ENCODE peak calls at places on chromosomes 1 and 21, in eight cellular contexts. P, O, J, Q, L, U, A and X are unnamed samples. For H3K4me1, the result is how much of the 10 kb centered on the place peaks cover.

GRCh38 chr1:220224611-220225124 is 47.6 kb downstream of the RAB3GAP2 start:
- DNase-seq in L (no peak), Q (no peak), J (no peak), A (no peak), O (no peak), U (no peak), P (no peak), X (no peak)

GRCh38 chr21:31218830-31219608 is 125.0 kb downstream of the TIAM1 start:
- DNase-seq in O (peak), U (peak), Q (peak), A (no peak), P (peak), J (peak), L (peak), X (no peak)

GRCh38 chr1:41192456-41193188 is 49.5 kb downstream of the SCMH1 start:
- DNase-seq in A (no peak), L (no peak), Q (no peak), U (no peak), P (no peak), J (no peak), O (no peak), X (no peak)

GRCh38 chr21:37060296-37060695 is 12.6 kb downstream of the PIGP start:
- DNase-seq in Q (peak), O (peak), L (peak), A (peak), U (no peak), P (peak), J (peak), X (no peak)

GRCh38 chr1:243738020-243738419 is 112.0 kb downstream of the AKT3 start:
- DNase-seq in U (no peak), J (no peak), A (no peak), P (no peak), Q (no peak), L (no peak), O (no peak), X (no peak)

GRCh38 chr1:24632776-24633175 is 10.3 kb upstream of the SRRM1 start:
- DNase-seq in P (no peak), L (no peak), A (no peak), O (no peak), U (no peak), Q (no peak), J (no peak), X (no peak)

GRCh38 chr1:161159087-161159914 is at the start of gene USP21:
- DNase-seq in P (peak), J (peak), L (peak), O (peak), Q (peak), U (peak), A (peak), X (peak)

GRCh38 chr1:162088281-162088969 is 18.9 kb downstream of the NOS1AP start:
- DNase-seq in L (no peak), O (no peak), U (no peak), J (peak), P (peak), Q (no peak), A (no peak), X (no peak)

GRCh38 chr1:202010042-202011015 is at the start of gene ELF3:
- DNase-seq in L (peak), Q (no peak), A (peak), P (peak), U (no peak), J (peak), O (peak), X (peak)

GRCh38 chr1:9476790-9477463 is 62.3 kb upstream of the SLC25A33 start:
- DNase-seq in O (peak), J (peak), L (no peak), Q (peak), U (no peak), A (no peak), P (no peak), X (no peak)

GRCh38 chr1:218828125-218828650 is 345.5 kb upstream of the LYPLAL1 start:
- DNase-seq in Q (no peak), P (no peak), A (no peak), J (peak), L (no peak), O (no peak), U (no peak), X (no peak)

GRCh38 chr1:4880621-4881020 is 226.2 kb downstream of the AJAP1 start:
- DNase-seq in L (no peak), Q (no peak), P (no peak), A (no peak), U (no peak), J (no peak), O (no peak), X (no peak)

GRCh38 chr1:108107658-108108057 is 92.5 kb downstream of the SLC25A24 start:
- DNase-seq in Q (peak), P (no peak), A (no peak), O (peak), U (no peak), L (no peak), J (peak), X (no peak)

GRCh38 chr1:230632273-230632873 is 9.9 kb upstream of the COG2 start:
- DNase-seq in U (no peak), O (peak), L (peak), J (peak), Q (peak), A (peak), P (peak), X (no peak)

DNA sequence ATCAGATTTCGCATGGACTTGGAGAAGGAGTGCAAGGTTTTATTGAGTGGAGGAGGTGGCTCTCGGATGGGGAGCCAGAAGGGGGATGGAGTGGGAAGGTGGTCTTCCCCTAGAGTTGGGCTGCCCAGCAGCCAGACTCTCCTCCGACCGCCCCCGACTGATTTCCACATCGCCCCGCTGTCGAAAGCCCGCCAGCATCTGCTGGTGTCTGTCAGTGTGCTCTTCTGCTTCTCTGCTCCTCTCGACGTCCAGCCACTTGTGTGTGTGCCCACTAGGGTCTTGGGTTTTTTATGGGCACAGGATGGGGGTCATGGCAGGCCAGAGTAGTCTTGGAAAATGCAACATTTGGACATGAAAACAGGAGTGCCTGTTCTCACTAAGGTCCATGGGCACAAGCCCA is 40.1 kb downstream of the EVA1C start:
- DNase-seq in J (no peak), L (no peak), O (no peak), P (no peak), U (no peak), A (no peak), Q (no peak), X (no peak)
- H3K4me1 ChIP-seq in J (under half), L (under half), O (under half), P (under half), U (under half), A (under half), Q (under half), X (under half)

GRCh38 chr1:16006552-16007485 is 2.8 kb downstream of the SRARP start:
- DNase-seq in U (no peak), A (peak), L (no peak), O (peak), Q (peak), P (no peak), J (peak), X (peak)
- TF ChIP-seq CTCF in U (no peak), A (peak), L (peak), O (peak), Q (peak), P (peak), J (peak), X (no peak)

GRCh38 chr1:244860914-244861610 is 3.3 kb downstream of the HNRNPU start:
- DNase-seq in J (peak), P (no peak), U (no peak), A (no peak), O (no peak), L (no peak), Q (no peak), X (no peak)

GRCh38 chr1:244862354-244862698 is 2.0 kb downstream of the HNRNPU start:
- DNase-seq in L (no peak), Q (peak), J (no peak), U (no peak), O (peak), A (peak), P (no peak), X (no peak)

GRCh38 chr1:244860078-244860477 is 4.3 kb downstream of the HNRNPU start:
- DNase-seq in J (no peak), L (no peak), U (no peak), Q (no peak), O (no peak), A (no peak), P (no peak), X (no peak)

GRCh38 chr1:244862699-244863490 is 1.4 kb downstream of the HNRNPU start:
- DNase-seq in U (peak), Q (peak), O (peak), A (peak), L (peak), J (peak), P (peak), X (peak)

GRCh38 chr1:244861683-244862082 is 2.7 kb downstream of the HNRNPU start:
- DNase-seq in P (no peak), L (peak), Q (no peak), A (no peak), J (no peak), O (no peak), U (no peak), X (no peak)
- H3K4me1 ChIP-seq in P (under half), L (under half), Q (under half), A (half or more), J (under half), O (under half), U (half or more), X (under half)

GRCh38 chr1:93620841-93621210 is 60.8 kb downstream of the BCAR3 start:
- DNase-seq in O (peak), U (no peak), P (peak), L (no peak), J (peak), Q (peak), A (no peak), X (no peak)
- TF ChIP-seq CTCF in O (peak), U (no peak), P (no peak), L (no peak), J (no peak), Q (no peak), A (no peak), X (no peak)

GRCh38 chr1:16146888-16147614 is 8.8 kb downstream of the EPHA2 start:
- DNase-seq in L (no peak), P (no peak), O (no peak), J (peak), A (no peak), Q (no peak), U (no peak), X (no peak)

GRCh38 chr1:16147615-16147926 is 8.3 kb downstream of the EPHA2 start:
- DNase-seq in O (no peak), P (no peak), J (no peak), L (no peak), Q (no peak), A (no peak), U (no peak), X (no peak)

GRCh38 chr1:16145030-16145987 is 10.6 kb downstream of the EPHA2 start:
- DNase-seq in L (peak), A (no peak), U (no peak), Q (peak), J (peak), P (peak), O (peak), X (peak)

GRCh38 chr1:16144325-16145029 is 11.4 kb downstream of the EPHA2 start:
- DNase-seq in P (no peak), L (no peak), A (no peak), U (no peak), Q (peak), O (no peak), J (no peak), X (no peak)

GRCh38 chr1:16145988-16146887 is 9.6 kb downstream of the EPHA2 start:
- DNase-seq in P (peak), Q (peak), L (peak), J (peak), O (peak), U (no peak), A (no peak), X (peak)
- H3K4me1 ChIP-seq in P (under half), Q (half or more), L (half or more), J (half or more), O (half or more), U (under half), A (under half), X (half or more)

DNA sequence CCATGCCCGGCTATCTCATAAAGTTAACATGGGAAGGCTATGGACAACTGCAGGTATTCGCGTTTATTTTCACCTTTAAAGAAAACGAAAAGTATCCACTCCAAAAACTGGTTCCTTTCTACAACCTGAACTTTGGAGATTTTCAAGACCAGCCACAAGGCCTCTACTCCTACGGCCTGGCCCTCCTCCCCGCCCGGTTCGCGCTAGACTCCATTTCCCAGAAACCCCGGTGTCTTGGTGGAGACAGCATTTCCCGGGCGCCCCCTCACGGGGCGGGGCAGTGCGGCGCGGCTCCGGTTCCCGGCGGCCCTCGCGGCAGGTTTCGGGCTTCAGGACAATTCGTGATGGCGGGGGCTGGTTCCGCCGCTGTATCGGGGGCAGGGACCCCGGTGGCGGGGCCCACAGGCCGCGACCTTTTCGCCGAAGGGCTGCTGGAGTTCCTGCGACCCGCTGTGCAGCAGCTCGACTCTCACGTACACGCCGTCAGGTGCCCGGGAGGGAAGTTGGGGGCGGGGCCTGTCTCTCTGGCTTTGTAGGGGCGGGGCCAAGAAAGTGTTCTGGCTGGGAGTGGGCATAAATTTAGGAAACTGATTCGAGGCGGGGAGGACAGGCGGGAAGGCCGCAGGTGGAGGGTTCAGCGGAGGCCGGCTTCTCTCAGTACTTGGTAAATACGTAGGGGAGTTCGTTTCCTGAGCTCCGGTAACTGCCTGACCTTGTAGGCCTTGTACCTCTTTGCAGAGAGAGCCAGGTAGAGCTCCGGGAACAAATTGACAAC is at the start of gene SNAPIN:
- DNase-seq in Q (peak), O (peak), A (peak), L (peak), J (peak), U (peak), P (peak), X (peak)
- TF ChIP-seq CTCF in Q (peak), O (no peak), A (peak), L (no peak), J (no peak), U (no peak), P (peak), X (no peak)

GRCh38 chr1:66247415-66248208 is 286.3 kb upstream of the SGIP1 start:
- DNase-seq in O (no peak), L (no peak), A (no peak), Q (no peak), J (no peak), P (no peak), U (no peak), X (no peak)
- H3K4me1 ChIP-seq in O (under half), L (under half), A (under half), Q (under half), J (under half), P (under half), U (under half), X (under half)

DNA sequence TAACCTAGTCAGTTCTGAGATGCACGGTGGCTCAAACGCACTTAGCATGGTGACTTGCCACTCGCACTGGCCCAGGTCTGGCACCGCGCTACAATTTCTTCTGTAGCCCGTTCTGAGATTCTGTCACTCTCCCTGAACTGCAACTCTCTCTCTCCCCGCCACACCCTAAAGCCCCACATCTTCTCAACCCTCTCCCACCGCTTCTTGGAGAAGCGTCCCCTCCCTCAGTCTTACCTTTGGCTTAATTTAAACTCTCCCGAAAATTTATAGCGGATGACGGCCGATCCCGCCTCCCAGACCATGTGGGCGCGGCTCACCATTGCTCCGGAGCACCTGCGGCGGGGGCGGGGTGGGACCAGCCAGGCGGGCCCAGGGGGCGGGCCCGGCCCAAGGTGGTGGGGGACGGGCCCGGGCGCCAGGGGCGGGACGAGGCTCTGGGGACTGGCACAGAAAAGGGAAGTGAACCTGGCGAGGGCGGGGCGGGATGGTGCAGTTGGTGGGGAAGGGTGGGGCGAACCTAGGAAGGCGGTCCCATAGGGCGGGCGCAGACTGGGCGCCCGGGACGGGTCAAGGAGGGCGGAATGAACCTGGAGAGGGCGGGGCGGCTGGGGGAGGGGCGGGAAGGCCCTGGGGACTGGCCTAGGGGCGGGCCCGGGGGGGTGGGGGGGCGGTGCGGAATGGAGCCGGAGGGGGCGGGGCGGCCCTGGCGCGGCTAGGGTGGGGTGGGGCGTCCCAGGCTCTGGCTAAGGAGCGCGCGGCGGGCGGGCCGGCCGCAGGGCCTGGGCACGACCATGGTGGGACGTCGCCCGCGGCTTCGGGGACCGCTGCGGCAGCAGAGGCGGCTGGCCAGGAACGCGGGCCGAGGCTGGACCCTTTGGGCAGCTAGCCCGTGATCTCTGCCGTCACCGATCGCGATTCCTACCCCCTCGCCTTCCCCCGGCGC is at the start of gene MAP3K21:
- DNase-seq in U (peak), O (peak), Q (peak), L (peak), J (peak), A (peak), P (peak), X (peak)
- TF ChIP-seq CTCF in U (no peak), O (no peak), Q (no peak), L (no peak), J (no peak), A (no peak), P (no peak), X (no peak)

DNA sequence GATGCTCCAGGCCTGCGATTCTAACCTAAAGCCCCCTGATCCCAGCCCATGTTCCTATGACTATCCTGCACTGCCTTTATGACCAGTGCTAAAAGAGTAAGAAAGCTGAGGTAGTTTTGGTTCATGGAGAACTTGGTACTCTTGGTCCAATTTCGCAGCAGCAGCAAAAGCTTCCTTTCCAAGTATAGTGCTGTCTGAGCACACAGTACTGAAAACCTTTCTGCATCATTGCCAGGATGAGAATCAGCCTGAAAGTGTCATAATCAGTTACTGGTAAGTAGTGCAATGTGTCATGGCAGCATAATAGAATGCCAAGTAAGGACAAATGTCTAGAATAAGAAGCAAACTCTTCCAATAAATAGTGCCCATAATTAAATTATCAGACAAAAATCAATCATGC is 889.6 kb upstream of the ADGRL4 start:
- DNase-seq in P (no peak), O (no peak), A (no peak), U (no peak), L (no peak), J (no peak), Q (no peak), X (no peak)
- H3K4me1 ChIP-seq in P (under half), O (under half), A (under half), U (under half), L (under half), J (under half), Q (under half), X (under half)

DNA sequence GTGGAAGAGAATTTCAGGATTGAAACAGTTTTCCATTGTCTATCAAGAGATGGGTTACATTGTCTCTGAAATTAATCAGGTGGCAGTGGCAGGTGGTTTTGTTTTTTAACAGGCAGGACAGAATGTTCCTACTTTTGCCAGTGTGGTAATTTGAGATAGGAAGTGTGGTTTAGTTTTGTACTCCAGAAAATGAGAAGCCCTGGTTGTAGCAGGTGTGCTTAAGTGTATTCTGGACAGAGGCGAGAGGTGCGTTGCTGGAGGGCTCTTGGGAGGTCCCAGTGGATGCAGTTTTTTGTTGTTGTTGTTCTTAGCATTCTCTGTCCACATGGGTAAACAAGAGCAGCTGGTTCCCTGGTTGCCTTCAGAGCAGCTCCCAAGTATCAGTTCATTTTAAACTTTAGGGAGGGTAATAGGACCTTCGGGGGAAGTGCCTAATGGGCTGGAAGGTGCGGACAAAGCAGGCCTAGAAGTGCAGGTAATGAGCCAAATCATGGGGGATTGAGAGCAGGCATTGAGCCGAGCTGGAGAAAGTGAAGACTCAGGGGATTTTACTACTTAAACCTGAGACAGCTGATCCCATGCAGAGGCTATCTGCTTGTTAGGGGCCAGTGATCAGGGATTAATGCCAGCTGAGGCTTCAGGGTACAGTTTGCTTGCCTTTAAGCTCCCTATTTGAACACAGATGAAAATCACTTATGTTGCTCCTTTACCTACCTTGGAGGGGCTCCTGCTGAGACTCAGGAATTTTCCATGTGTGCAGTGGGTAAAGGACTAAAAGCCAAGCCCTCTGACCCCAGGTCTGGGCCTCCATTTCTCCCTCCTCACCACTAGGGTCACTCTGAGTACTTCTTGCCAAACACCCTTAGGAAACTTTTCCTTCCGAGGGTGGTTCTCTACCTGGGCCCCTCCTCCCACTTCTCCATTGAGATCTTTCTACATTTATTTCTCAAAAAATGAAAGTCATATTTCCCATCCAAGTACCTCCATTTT is 6.1 kb downstream of the PFKFB2 start:
- DNase-seq in U (peak), Q (no peak), O (no peak), L (no peak), A (peak), J (no peak), P (no peak), X (no peak)
- TF ChIP-seq CTCF in U (peak), Q (no peak), O (no peak), L (no peak), A (peak), J (peak), P (no peak), X (no peak)